ENCODE peak calls at places on chromosomes 6 and 20, in eight cellular contexts. A, F, C, O, V, J, H and G are unnamed samples.
A peak's percentile ranks its signal among the peaks of the same experiment; 100 is the strongest.

GRCh38 chr6:169248521-169248971 is 5.1 kb downstream of the THBS2 start:
- DNase-seq in V (no peak), O (no peak), A (no peak), H (no peak), F (no peak), J (no peak), C (no peak), G (no peak)

GRCh38 chr6:149170564-149171452 is 146.7 kb upstream of the TAB2 start:
- DNase-seq in F (no peak), O (no peak), A (no peak), H (no peak), C (no peak), J (peak; percentile 33), V (no peak), G (no peak)

GRCh38 chr20:59945731-59946130 is 5.5 kb downstream of the FAM217B start:
- DNase-seq in J (no peak), H (no peak), O (no peak), V (no peak), F (no peak), A (no peak), C (no peak), G (no peak)

GRCh38 chr20:53996584-53997486 is 73.6 kb downstream of the BCAS1 start:
- DNase-seq in J (no peak), H (no peak), A (no peak), O (no peak), C (no peak), V (no peak), F (no peak), G (no peak)

GRCh38 chr20:21360686-21361085 is 36.6 kb downstream of the NKX2-4 start:
- DNase-seq in A (no peak), F (peak; percentile 37), O (no peak), V (no peak), J (no peak), C (no peak), H (no peak), G (no peak)

GRCh38 chr6:34546551-34547321 is 9.4 kb downstream of the SPDEF start:
- DNase-seq in C (no peak), F (no peak), A (no peak), V (peak; percentile 18), O (peak; percentile 73), H (no peak), J (peak; percentile 82), G (no peak)

GRCh38 chr6:168061269-168062210 is 17.5 kb downstream of the FRMD1 start:
- DNase-seq in F (no peak), V (no peak), J (peak; percentile 56), H (no peak), C (no peak), O (no peak), A (no peak), G (no peak)

GRCh38 chr20:36548704-36549627 is 7.6 kb downstream of the MYL9 start:
- DNase-seq in A (no peak), H (no peak), J (no peak), C (no peak), O (no peak), F (no peak), V (no peak), G (no peak)

GRCh38 chr6:157879873-157880254 is 56.8 kb downstream of the SNX9 start:
- DNase-seq in J (no peak), H (no peak), F (no peak), V (peak; percentile 87), O (no peak), A (no peak), C (no peak), G (no peak)

GRCh38 chr6:131602913-131603312 is 25.1 kb downstream of the MED23 start:
- DNase-seq in F (peak; percentile 91), A (no peak), V (no peak), O (peak; percentile 33), H (peak; percentile 84), C (no peak), J (no peak), G (no peak)

GRCh38 chr6:148396411-148396810 is 53.8 kb downstream of the SASH1 start:
- DNase-seq in C (no peak), O (no peak), A (no peak), V (no peak), H (no peak), J (no peak), F (no peak), G (no peak)

GRCh38 chr6:7378629-7379218 is 10.8 kb downstream of the CAGE1 start:
- DNase-seq in J (no peak), A (no peak), O (no peak), H (no peak), V (no peak), C (no peak), F (no peak), G (no peak)

GRCh38 chr6:4371207-4371921 is 236.0 kb upstream of the ECI2 start:
- DNase-seq in J (no peak), C (no peak), F (peak; percentile 82), O (no peak), V (no peak), A (no peak), H (no peak), G (no peak)

GRCh38 chr20:48690888-48691287 is 136.9 kb downstream of the PREX1 start:
- DNase-seq in H (no peak), J (no peak), V (no peak), O (no peak), C (no peak), A (no peak), F (no peak), G (no peak)

GRCh38 chr20:37202267-37202943 is 23.1 kb upstream of the MROH8 start:
- DNase-seq in C (no peak), V (peak; percentile 34), O (peak; percentile 72), F (peak; percentile 99), A (peak; percentile 9), J (no peak), H (peak; percentile 90), G (no peak)